ENCODE peak calls at places on chromosome 13, in four cellular contexts. One of them, this sample, is unnamed.

GRCh38 chr13:33262069-33262487 is 23.5 kb downstream of the STARD13 start:
- DNase-seq in ovary: no peak
- DNase-seq in H54: no peak
- DNase-seq in tibial nerve: no peak
- DNase-seq in this sample: peak

GRCh38 chr13:74056829-74057564 is 77.2 kb downstream of the KLF12 start:
- DNase-seq in ovary: peak
- DNase-seq in H54: no peak
- DNase-seq in tibial nerve: peak
- DNase-seq in this sample: peak

GRCh38 chr13:20495087-20496023 is 30.3 kb downstream of the CRYL1 start:
- DNase-seq in ovary: no peak
- DNase-seq in H54: peak
- DNase-seq in tibial nerve: peak
- DNase-seq in this sample: peak

GRCh38 chr13:20911037-20911436 is 8.5 kb upstream of the XPO4 start:
- DNase-seq in ovary: no peak
- DNase-seq in H54: no peak
- DNase-seq in tibial nerve: no peak
- DNase-seq in this sample: no peak

GRCh38 chr13:105774739-105775460 is 760.6 kb downstream of the EFNB2 start:
- DNase-seq in ovary: no peak
- DNase-seq in H54: no peak
- DNase-seq in tibial nerve: no peak
- DNase-seq in this sample: no peak

GRCh38 chr13:77022341-77022740 is 4.6 kb downstream of the FBXL3 start:
- DNase-seq in ovary: no peak
- DNase-seq in H54: no peak
- DNase-seq in tibial nerve: no peak
- DNase-seq in this sample: no peak

GRCh38 chr13:20291675-20292074 is 59.6 kb upstream of the GJB6 start:
- DNase-seq in ovary: no peak
- DNase-seq in H54: no peak
- DNase-seq in tibial nerve: no peak
- DNase-seq in this sample: no peak

GRCh38 chr13:114049626-114050101 is 75.8 kb upstream of the C13orf46 start:
- DNase-seq in ovary: no peak
- DNase-seq in H54: no peak
- DNase-seq in tibial nerve: no peak
- DNase-seq in this sample: no peak

GRCh38 chr13:91017031-91017668 is 330.3 kb upstream of the MIR17HG start:
- DNase-seq in ovary: no peak
- DNase-seq in H54: peak
- DNase-seq in tibial nerve: no peak
- DNase-seq in this sample: no peak

GRCh38 chr13:51666316-51666715 is 82.1 kb downstream of the WDFY2 start:
- DNase-seq in ovary: no peak
- DNase-seq in H54: no peak
- DNase-seq in tibial nerve: no peak
- DNase-seq in this sample: no peak

GRCh38 chr13:22801402-22802003 is 379.3 kb upstream of the SGCG start:
- DNase-seq in ovary: no peak
- DNase-seq in H54: no peak
- DNase-seq in tibial nerve: no peak
- DNase-seq in this sample: no peak

GRCh38 chr13:27857271-27857670 is 62.5 kb upstream of the PDX1 start:
- DNase-seq in ovary: no peak
- DNase-seq in H54: no peak
- DNase-seq in tibial nerve: no peak
- DNase-seq in this sample: no peak

GRCh38 chr13:111115051-111115840 is at the start of gene ARHGEF7:
- DNase-seq in ovary: peak
- DNase-seq in H54: no peak
- DNase-seq in tibial nerve: no peak
- DNase-seq in this sample: peak

GRCh38 chr13:113542751-113543424 is 41.7 kb upstream of the TFDP1 start:
- DNase-seq in ovary: peak
- DNase-seq in H54: no peak
- DNase-seq in tibial nerve: no peak
- DNase-seq in this sample: no peak

GRCh38 chr13:111184685-111185401 is 69.7 kb downstream of the ARHGEF7 start:
- DNase-seq in ovary: no peak
- DNase-seq in H54: no peak
- DNase-seq in tibial nerve: no peak
- DNase-seq in this sample: no peak

GRCh38 chr13:111382411-111382810 is 62.0 kb downstream of the TEX29 start:
- DNase-seq in ovary: no peak
- DNase-seq in H54: no peak
- DNase-seq in tibial nerve: no peak
- DNase-seq in this sample: no peak

GRCh38 chr13:66984241-66984640 is 245.9 kb downstream of the PCDH9 start:
- DNase-seq in ovary: no peak
- DNase-seq in H54: no peak
- DNase-seq in tibial nerve: no peak
- DNase-seq in this sample: no peak
- TF ChIP-seq POLR2A in ovary: no peak
- TF ChIP-seq POLR2A in H54: no peak
- TF ChIP-seq POLR2A in tibial nerve: no peak
- TF ChIP-seq POLR2A in this sample: no peak

DNA sequence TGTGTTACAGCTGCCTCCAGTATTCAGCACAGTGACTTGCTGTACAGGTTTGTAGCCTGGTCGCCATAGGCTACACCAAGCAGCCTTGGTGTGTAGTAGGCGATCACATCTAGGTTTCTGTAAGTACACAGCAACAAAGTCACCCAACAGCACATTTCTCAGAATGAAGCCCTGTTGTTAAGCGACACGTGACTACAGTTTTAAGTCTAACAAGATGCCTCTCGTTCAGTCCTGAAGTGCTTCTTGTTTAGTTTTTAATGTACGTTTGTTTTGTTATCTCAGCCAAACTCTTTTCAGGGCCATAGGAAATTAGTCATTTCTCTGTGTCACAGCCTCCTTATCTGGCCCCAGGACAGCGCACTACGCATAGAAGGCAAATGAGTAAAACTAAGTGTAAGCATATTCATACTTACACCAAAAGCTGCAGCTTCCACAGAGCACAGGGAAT is 50.0 kb upstream of the GPR183 start:
- DNase-seq in ovary: no peak
- DNase-seq in H54: peak
- DNase-seq in tibial nerve: no peak
- DNase-seq in this sample: no peak
- TF ChIP-seq POLR2A in ovary: no peak
- TF ChIP-seq POLR2A in H54: no peak
- TF ChIP-seq POLR2A in tibial nerve: no peak
- TF ChIP-seq POLR2A in this sample: no peak

GRCh38 chr13:31199849-31200635 is at the start of gene B3GLCT:
- DNase-seq in ovary: peak
- DNase-seq in H54: peak
- DNase-seq in tibial nerve: peak
- DNase-seq in this sample: peak
- TF ChIP-seq POLR2A in ovary: no peak
- TF ChIP-seq POLR2A in H54: peak
- TF ChIP-seq POLR2A in tibial nerve: no peak
- TF ChIP-seq POLR2A in this sample: peak

DNA sequence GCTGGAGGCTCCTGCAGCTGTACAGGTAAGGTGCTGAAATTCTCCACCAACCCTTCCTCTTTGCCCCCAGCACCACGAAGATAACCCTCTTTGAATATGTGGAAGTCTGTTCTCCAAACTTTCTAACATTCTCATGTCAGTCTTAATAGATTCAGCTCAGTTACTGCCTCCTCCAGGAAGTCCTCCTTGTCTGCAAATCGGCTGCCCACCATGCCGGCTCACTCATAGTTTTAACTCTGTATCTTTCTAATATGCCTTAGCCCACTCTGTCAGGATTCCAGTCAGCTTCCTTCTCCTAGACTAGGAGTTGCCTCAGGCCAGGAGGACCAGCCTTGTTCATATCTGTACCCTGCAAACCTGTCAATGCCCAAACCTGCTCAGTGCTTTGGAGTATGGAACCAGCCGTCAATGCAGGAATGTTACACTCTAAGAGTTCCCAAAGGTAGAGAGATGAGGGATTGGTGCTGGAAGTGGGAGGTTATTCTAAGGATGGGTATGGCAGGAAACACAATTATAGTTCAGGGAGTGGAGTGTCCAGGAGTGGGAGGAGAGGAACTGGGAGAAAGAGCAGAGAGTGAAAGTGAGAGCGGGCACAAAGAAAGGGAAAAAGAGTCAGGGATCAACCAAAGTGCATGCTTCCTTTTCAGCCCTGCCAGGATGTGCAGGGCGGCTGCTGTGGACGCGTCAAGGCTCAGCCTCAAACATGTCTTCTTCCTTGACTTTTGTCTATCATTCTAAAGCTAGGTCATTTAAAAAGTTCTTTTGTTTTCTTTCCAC is 38.0 kb upstream of the ALOX5AP start:
- DNase-seq in ovary: no peak
- DNase-seq in H54: no peak
- DNase-seq in tibial nerve: no peak
- DNase-seq in this sample: no peak
- TF ChIP-seq POLR2A in ovary: no peak
- TF ChIP-seq POLR2A in H54: no peak
- TF ChIP-seq POLR2A in tibial nerve: no peak
- TF ChIP-seq POLR2A in this sample: no peak

GRCh38 chr13:48976677-48977625 is 1.2 kb downstream of the FNDC3A start:
- DNase-seq in ovary: no peak
- DNase-seq in H54: no peak
- DNase-seq in tibial nerve: no peak
- DNase-seq in this sample: no peak
- TF ChIP-seq POLR2A in ovary: no peak
- TF ChIP-seq POLR2A in H54: no peak
- TF ChIP-seq POLR2A in tibial nerve: no peak
- TF ChIP-seq POLR2A in this sample: no peak

DNA sequence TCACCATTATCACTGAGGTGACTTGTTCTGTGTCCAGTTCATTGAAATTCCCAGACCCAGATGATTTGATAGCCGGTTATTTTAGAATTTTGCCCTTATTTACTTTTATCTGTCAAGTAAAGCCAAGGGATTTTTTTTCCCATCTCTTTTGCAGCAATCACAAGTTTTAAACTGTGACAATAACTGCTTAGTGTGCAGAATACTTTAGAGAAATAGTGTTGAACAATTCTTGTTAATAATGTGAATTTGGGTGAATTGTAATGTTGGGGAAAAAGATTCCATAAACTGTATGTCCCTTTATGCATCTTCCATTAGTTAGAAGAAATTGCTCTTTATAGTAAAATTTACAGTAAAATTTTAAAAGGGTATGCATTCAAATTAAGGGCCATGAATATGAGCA is 79.5 kb downstream of the SLITRK6 start:
- DNase-seq in ovary: no peak
- DNase-seq in H54: no peak
- DNase-seq in tibial nerve: no peak
- DNase-seq in this sample: no peak
- TF ChIP-seq POLR2A in ovary: no peak
- TF ChIP-seq POLR2A in H54: no peak
- TF ChIP-seq POLR2A in tibial nerve: no peak
- TF ChIP-seq POLR2A in this sample: no peak

GRCh38 chr13:44762946-44763345 is 186.8 kb upstream of the TSC22D1 start:
- DNase-seq in ovary: no peak
- DNase-seq in H54: no peak
- DNase-seq in tibial nerve: no peak
- DNase-seq in this sample: no peak

GRCh38 chr13:44767257-44767656 is 191.1 kb upstream of the TSC22D1 start:
- DNase-seq in ovary: no peak
- DNase-seq in H54: no peak
- DNase-seq in tibial nerve: no peak
- DNase-seq in this sample: no peak

GRCh38 chr13:44764334-44764733 is 188.2 kb upstream of the TSC22D1 start:
- DNase-seq in ovary: no peak
- DNase-seq in H54: no peak
- DNase-seq in tibial nerve: no peak
- DNase-seq in this sample: no peak

GRCh38 chr13:44763604-44764311 is 187.6 kb upstream of the TSC22D1 start:
- DNase-seq in ovary: no peak
- DNase-seq in H54: no peak
- DNase-seq in tibial nerve: no peak
- DNase-seq in this sample: no peak

DNA sequence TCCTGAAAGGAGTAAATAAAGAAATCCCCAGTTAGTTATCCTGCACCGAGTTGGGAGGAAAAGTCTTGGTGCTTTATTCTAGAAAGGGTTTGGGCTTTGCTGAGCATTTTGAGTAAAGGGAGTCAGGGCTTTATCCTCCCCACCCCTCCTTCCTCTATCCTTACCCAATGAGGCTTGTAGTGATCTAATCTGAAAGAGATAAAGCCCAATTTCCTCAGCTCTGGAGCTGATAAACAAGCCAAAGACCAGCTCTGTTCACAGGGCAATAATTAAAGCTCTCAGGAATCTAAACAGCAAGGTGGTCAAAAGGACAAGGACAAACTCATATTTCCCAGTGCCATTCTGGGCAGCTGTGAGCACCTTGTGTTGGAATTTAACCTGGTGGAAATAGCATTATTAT is 188.9 kb upstream of the TSC22D1 start:
- DNase-seq in ovary: no peak
- DNase-seq in H54: no peak
- DNase-seq in tibial nerve: no peak
- DNase-seq in this sample: no peak
- TF ChIP-seq POLR2A in ovary: no peak
- TF ChIP-seq POLR2A in H54: no peak
- TF ChIP-seq POLR2A in tibial nerve: no peak
- TF ChIP-seq POLR2A in this sample: no peak

GRCh38 chr13:59547950-59548349 is 615.8 kb downstream of the DIAPH3 start:
- DNase-seq in ovary: no peak
- DNase-seq in H54: no peak
- DNase-seq in tibial nerve: no peak
- DNase-seq in this sample: no peak

GRCh38 chr13:59545007-59545406 is 618.7 kb downstream of the DIAPH3 start:
- DNase-seq in ovary: no peak
- DNase-seq in H54: no peak
- DNase-seq in tibial nerve: no peak
- DNase-seq in this sample: no peak

GRCh38 chr13:59542303-59542702 is 621.4 kb downstream of the DIAPH3 start:
- DNase-seq in ovary: no peak
- DNase-seq in H54: no peak
- DNase-seq in tibial nerve: no peak
- DNase-seq in this sample: no peak

GRCh38 chr13:59546178-59546577 is 617.5 kb downstream of the DIAPH3 start:
- DNase-seq in ovary: no peak
- DNase-seq in H54: no peak
- DNase-seq in tibial nerve: no peak
- DNase-seq in this sample: no peak

DNA sequence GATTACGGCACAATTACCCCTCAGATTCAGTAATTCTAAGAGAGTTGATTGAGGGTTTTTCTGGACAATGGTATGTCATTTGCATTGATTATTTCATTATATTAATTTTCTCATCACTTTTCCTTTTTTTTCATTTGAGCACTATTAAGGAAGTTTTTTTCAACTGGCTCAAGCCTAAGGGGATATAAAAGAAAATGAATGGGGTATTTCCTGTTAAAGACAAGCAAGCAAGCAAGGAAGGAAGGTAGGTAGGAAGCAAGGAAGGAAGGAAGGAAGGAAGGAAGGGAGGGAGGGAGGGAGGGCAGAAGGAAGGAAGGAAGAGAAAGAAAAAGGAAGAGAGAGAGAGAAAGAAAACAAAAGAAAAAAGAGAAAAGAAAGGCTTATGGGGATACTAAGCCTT is 620.3 kb downstream of the DIAPH3 start:
- DNase-seq in ovary: no peak
- DNase-seq in H54: no peak
- DNase-seq in tibial nerve: no peak
- DNase-seq in this sample: no peak
- TF ChIP-seq POLR2A in ovary: no peak
- TF ChIP-seq POLR2A in H54: no peak
- TF ChIP-seq POLR2A in tibial nerve: no peak
- TF ChIP-seq POLR2A in this sample: no peak

This sample was measured in uterus.